ENCODE peak calls at places on chromosomes 12 and 14, in nine cellular contexts. S is AG04450, G is fibroblast of lung, D is psoas muscle, Y is BE2C, O is cardiac fibroblast, Q is lower lobe of right lung, H is ascending aorta, L is HL-60. T is an unnamed sample.

GRCh38 chr12:98939350-98939749 is 294.3 kb downstream of the APAF1 start:
- DNase-seq in H (no peak), G (peak; percentile 43), S (no peak), Q (no peak), D (no peak), L (no peak), Y (no peak), O (peak; percentile 42), T (no peak)

GRCh38 chr12:50052964-50053363 is 4.4 kb upstream of the ASIC1 start:
- DNase-seq in Q (peak; percentile 4), D (no peak), Y (no peak), S (no peak), O (no peak), H (no peak), G (no peak), L (no peak), T (no peak)

GRCh38 chr12:50099302-50100008 is 4.4 kb upstream of the GPD1 start:
- DNase-seq in L (no peak), Q (no peak), Y (no peak), S (no peak), H (no peak), G (peak; percentile 51), D (no peak), O (peak; percentile 24), T (no peak)

GRCh38 chr12:95977764-95978305 is 18.3 kb downstream of the HAL start:
- DNase-seq in G (no peak), Q (no peak), D (no peak), Y (no peak), L (no peak), O (no peak), S (no peak), H (no peak), T (no peak)

GRCh38 chr14:20855652-20856291 is 35.4 kb upstream of the RNASE3 start:
- DNase-seq in Q (peak; percentile 70), D (no peak), L (peak; percentile 76), O (peak; percentile 78), Y (peak; percentile 42), S (no peak), H (no peak), G (peak; percentile 55), T (peak; percentile 48)

GRCh38 chr12:53425515-53426150 is 2.0 kb downstream of the AMHR2 start:
- DNase-seq in H (no peak), D (no peak), G (no peak), Y (no peak), O (no peak), S (no peak), Q (no peak), L (no peak), T (no peak)

GRCh38 chr14:53525608-53526007 is 372.5 kb upstream of the DDHD1 start:
- DNase-seq in O (peak; percentile 13), D (no peak), H (no peak), Q (no peak), L (no peak), G (peak; percentile 62), Y (no peak), S (no peak), T (no peak)

GRCh38 chr12:48779869-48780268 is 9.0 kb downstream of the ADCY6 start:
- DNase-seq in L (peak; percentile 37), Q (no peak), G (peak; percentile 61), H (peak; percentile 70), O (peak; percentile 97), Y (no peak), D (peak; percentile 59), S (no peak), T (no peak)

GRCh38 chr12:131095826-131096680 is 142.3 kb downstream of the ADGRD1 start:
- DNase-seq in D (peak; percentile 41), Y (peak; percentile 2), Q (peak; percentile 24), O (no peak), H (no peak), G (no peak), S (no peak), L (no peak), T (no peak)

GRCh38 chr12:48815281-48816110 is 2.8 kb upstream of the CACNB3 start:
- DNase-seq in Q (peak; percentile 81), D (peak; percentile 82), S (peak; percentile 49), Y (peak; percentile 88), H (peak; percentile 33), G (peak; percentile 87), L (peak; percentile 91), O (peak; percentile 90), T (no peak)

GRCh38 chr12:108511633-108512540 is 3.2 kb upstream of the FICD start:
- DNase-seq in L (peak; percentile 76), Y (peak; percentile 73), D (peak; percentile 71), O (peak; percentile 78), H (no peak), G (peak; percentile 73), S (peak; percentile 42), Q (peak; percentile 65), T (no peak)

GRCh38 chr12:130249376-130249775 is 87.1 kb downstream of the FZD10 start:
- DNase-seq in O (no peak), Q (no peak), G (no peak), S (no peak), H (no peak), D (no peak), L (no peak), Y (peak; percentile 20), T (no peak)

GRCh38 chr12:2578772-2579171 is 216.0 kb upstream of the FKBP4 start:
- DNase-seq in G (no peak), Q (no peak), D (no peak), S (no peak), H (no peak), O (no peak), Y (no peak), L (no peak), T (no peak)

GRCh38 chr14:89386214-89386886 is 30.7 kb downstream of the FOXN3 start:
- DNase-seq in Q (no peak), G (peak; percentile 32), O (no peak), Y (no peak), D (peak; percentile 80), H (no peak), L (no peak), S (no peak), T (peak; percentile 25)

GRCh38 chr12:130689408-130690405 is 26.4 kb downstream of the RIMBP2 start:
- DNase-seq in O (no peak), G (no peak), Y (no peak), H (no peak), D (no peak), L (no peak), Q (no peak), S (no peak), T (no peak)

GRCh38 chr12:92445253-92446081 is 257.3 kb upstream of the PLEKHG7 start:
- DNase-seq in G (no peak), Y (no peak), L (peak; percentile 36), O (peak; percentile 9), Q (no peak), S (no peak), D (no peak), H (no peak), T (no peak)

DNA sequence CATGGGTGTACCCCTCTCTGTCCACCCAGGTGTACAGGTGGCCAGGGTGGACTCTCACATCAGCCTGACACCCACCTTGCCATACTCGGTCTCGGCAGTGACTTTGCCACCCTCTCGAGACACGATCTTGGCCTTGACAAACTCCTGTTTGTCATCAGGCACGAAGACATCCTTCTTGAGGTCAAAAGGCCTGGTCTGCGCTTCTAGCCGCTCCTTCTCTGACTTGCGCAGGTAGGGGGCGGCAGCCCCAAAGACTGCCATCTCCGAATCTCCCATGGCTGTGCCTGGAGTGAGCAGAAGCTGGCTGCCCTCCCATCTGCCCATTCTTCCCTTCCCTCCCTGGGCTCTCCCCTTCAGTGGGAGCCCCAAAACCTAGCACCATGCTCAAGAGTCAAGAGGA is 2.0 kb downstream of the MYH7 start:
- DNase-seq in D (no peak), Q (no peak), G (no peak), O (no peak), Y (no peak), L (no peak), H (no peak), S (no peak), T (no peak)
- TF ChIP-seq CTCF in D (no peak), Q (no peak), G (no peak), O (no peak), Y (no peak), L (no peak), H (no peak), S (no peak), T (no peak)

DNA sequence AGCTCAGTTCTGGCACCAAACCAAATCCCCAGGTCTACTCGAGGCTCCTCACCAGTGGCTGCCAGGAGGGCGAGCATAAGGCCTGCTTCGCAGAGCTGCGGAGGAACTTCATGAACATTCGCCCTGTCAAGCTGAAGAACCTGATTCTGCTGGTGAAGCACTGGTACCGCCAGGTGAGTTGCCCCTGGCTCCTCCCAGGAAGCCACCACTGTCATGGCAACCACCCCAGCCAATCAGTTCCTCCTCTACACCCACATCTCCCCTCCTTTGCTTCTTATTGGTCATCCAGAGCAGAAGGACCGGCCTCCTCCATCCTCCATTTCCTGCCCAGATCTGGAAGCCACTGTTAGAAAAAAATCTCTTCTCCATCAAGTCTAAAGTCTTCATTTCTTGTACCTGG is 17.2 kb upstream of the OAS2 start:
- DNase-seq in O (no peak), D (no peak), S (no peak), Y (no peak), Q (no peak), L (no peak), G (no peak), H (no peak), T (no peak)
- H3K4me3 ChIP-seq in O (no peak overlapping the region), D (no peak overlapping the region), S (no peak overlapping the region), Y (no peak overlapping the region), Q (no peak overlapping the region), L (no peak overlapping the region), G (no peak overlapping the region), H (no peak overlapping the region), T (no peak overlapping the region)

DNA sequence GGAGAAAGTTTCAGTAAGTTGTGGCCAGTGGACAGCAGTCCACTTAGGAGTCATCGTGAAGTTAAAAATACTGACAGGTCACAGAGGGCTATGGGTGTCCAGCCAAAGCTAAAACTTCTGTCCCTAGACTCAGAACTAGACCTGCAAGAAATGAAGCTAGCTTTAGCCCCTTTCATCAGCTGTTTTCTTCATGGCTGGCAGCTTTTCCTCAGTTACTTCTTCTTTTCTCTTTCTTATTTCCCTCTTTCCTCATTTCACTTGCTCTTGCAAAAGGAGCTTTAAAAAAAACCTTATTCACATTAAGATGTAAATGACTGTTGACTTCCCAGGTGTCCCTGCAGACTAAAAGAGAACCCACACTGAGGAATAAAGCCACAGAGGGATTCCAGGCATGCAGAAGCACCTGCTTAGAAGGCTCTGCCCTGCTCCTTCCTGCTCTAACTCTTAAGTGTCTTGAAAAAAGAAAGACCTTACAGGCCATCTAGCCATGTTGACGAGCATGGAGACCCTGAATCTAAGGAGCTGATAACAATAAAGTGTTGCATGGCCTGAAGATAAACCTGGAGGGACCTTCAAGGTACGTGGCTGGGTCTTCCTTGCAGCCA is 69.7 kb upstream of the CCND2 start:
- DNase-seq in G (no peak), L (peak; percentile 64), H (no peak), Y (no peak), S (no peak), Q (no peak), O (no peak), D (no peak), T (no peak)
- TF ChIP-seq CTCF in G (no peak), L (no peak), H (no peak), Y (no peak), S (no peak), Q (no peak), O (no peak), D (no peak), T (no peak)

DNA sequence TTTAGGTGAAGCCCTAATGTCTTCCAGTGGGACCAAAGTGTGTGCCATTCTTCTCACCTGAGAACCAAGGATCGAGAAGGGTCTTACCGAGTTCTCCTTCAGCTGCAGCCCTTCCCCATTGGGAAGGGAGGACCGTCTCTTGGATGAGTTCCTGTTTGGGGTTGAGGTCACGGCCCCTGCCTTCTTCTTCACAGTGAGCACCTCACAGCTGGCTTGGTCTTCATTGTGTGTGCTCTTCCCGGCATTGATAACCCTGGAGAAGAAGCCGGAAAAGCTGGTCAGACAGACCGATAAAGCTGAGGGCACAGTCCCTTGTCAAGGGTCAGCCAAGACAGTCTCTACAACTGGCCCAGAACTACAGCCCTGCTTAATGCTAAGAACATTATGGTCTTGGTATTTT is 102.9 kb downstream of the PPM1H start:
- DNase-seq in Q (no peak), S (no peak), G (no peak), L (no peak), Y (no peak), O (no peak), D (no peak), H (no peak), T (no peak)
- H3K4me3 ChIP-seq in Q (no peak overlapping the region), S (no peak overlapping the region), G (no peak overlapping the region), L (no peak overlapping the region), Y (no peak overlapping the region), O (no peak overlapping the region), D (no peak overlapping the region), H (no peak overlapping the region), T (no peak overlapping the region)

T was measured in epithelial cell of proximal tubule.